ENCODE peak calls at places on chromosomes 13 and 19, in four cellular contexts. C, K, T and U are unnamed samples.

GRCh38 chr19:46902402-46902766 is 41.6 kb downstream of the ARHGAP35 start:
- DNase-seq in C (no peak), K (peak; percentile 26), T (no peak), U (no peak)

GRCh38 chr13:40665061-40665753 is 1.2 kb downstream of the FOXO1 start:
- DNase-seq in C (peak; percentile 45), K (peak; percentile 53), T (peak; percentile 76), U (peak; percentile 17)

GRCh38 chr19:36771275-36772231 is 1.1 kb downstream of the ZNF850 start:
- DNase-seq in C (peak; percentile 6), K (peak; percentile 66), T (peak; percentile 87), U (no peak)

GRCh38 chr19:17248011-17248776 is 2.5 kb upstream of the NR2F6 start:
- DNase-seq in C (no peak), K (peak; percentile 92), T (no peak), U (no peak)

GRCh38 chr19:53631949-53632407 is at the start of gene DPRX:
- DNase-seq in C (no peak), K (no peak), T (no peak), U (no peak)

GRCh38 chr13:99053636-99054233 is 75.9 kb upstream of the DOCK9 start:
- DNase-seq in C (no peak), K (no peak), T (no peak), U (no peak)

GRCh38 chr19:57245959-57246358 is 5.5 kb downstream of the ZNF805 start:
- DNase-seq in C (no peak), K (no peak), T (no peak), U (no peak)

GRCh38 chr19:23716792-23717191 is 29.8 kb upstream of the ZNF675 start:
- DNase-seq in C (no peak), K (no peak), T (no peak), U (no peak)

GRCh38 chr13:48528720-48529119 is 4.2 kb downstream of the RCBTB2 start:
- DNase-seq in C (peak; percentile 2), K (no peak), T (no peak), U (no peak)

GRCh38 chr19:245457-245856 is 45.7 kb downstream of the PLPP2 start:
- DNase-seq in C (no peak), K (no peak), T (no peak), U (no peak)

GRCh38 chr13:64278493-64278892 is 2862.8 kb upstream of the PCDH20 start:
- DNase-seq in C (no peak), K (no peak), T (no peak), U (no peak)

GRCh38 chr19:10690351-10690781 is 10.9 kb upstream of the QTRT1 start:
- DNase-seq in C (no peak), K (no peak), T (peak; percentile 13), U (no peak)

GRCh38 chr13:25046274-25046984 is 49.5 kb upstream of the PABPC3 start:
- DNase-seq in C (no peak), K (no peak), T (no peak), U (no peak)

GRCh38 chr19:40799558-40800338 is 757 bp downstream of the EGLN2 start:
- DNase-seq in C (no peak), K (no peak), T (peak; percentile 89), U (no peak)

GRCh38 chr19:40798223-40798996 is 581 bp upstream of the EGLN2 start:
- DNase-seq in C (peak; percentile 100), K (peak; percentile 100), T (peak; percentile 100), U (peak; percentile 48)

GRCh38 chr19:40798997-40799557 is at the start of gene EGLN2:
- DNase-seq in C (no peak), K (no peak), T (no peak), U (no peak)

GRCh38 chr19:40797166-40797962 is 1.6 kb upstream of the EGLN2 start:
- DNase-seq in C (no peak), K (no peak), T (peak; percentile 52), U (no peak)

DNA sequence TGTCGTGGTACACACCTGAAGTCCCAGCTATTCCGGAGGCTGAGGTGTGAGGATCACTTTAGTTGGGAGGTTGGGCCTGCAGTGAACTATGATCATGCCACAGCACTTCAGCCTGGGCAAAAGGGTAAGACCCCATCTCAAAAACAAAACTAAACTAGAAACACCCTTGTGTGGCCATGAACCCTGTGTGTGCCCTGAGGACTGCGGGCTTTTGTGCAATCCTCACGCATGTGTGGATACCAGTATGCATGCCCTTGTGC is 1.1 kb upstream of the EGLN2 start:
- DNase-seq in C (no peak), K (no peak), T (no peak), U (no peak)
- H3K4me3 ChIP-seq in C (peak overlapping the region; percentile 55), K (no peak overlapping the region), T (no peak overlapping the region), U (peak overlapping the region; percentile 77)

GRCh38 chr19:48661746-48662145 is 11.1 kb downstream of the NTN5 start:
- DNase-seq in C (no peak), K (no peak), T (peak; percentile 50), U (no peak)

GRCh38 chr19:48659768-48660167 is 13.0 kb downstream of the NTN5 start:
- DNase-seq in C (no peak), K (no peak), T (peak; percentile 11), U (no peak)

GRCh38 chr19:48663667-48664066 is 9.2 kb downstream of the NTN5 start:
- DNase-seq in C (no peak), K (no peak), T (no peak), U (no peak)

GRCh38 chr19:48658483-48658882 is 12.5 kb upstream of the CA11 start:
- DNase-seq in C (no peak), K (no peak), T (peak; percentile 6), U (no peak)

DNA sequence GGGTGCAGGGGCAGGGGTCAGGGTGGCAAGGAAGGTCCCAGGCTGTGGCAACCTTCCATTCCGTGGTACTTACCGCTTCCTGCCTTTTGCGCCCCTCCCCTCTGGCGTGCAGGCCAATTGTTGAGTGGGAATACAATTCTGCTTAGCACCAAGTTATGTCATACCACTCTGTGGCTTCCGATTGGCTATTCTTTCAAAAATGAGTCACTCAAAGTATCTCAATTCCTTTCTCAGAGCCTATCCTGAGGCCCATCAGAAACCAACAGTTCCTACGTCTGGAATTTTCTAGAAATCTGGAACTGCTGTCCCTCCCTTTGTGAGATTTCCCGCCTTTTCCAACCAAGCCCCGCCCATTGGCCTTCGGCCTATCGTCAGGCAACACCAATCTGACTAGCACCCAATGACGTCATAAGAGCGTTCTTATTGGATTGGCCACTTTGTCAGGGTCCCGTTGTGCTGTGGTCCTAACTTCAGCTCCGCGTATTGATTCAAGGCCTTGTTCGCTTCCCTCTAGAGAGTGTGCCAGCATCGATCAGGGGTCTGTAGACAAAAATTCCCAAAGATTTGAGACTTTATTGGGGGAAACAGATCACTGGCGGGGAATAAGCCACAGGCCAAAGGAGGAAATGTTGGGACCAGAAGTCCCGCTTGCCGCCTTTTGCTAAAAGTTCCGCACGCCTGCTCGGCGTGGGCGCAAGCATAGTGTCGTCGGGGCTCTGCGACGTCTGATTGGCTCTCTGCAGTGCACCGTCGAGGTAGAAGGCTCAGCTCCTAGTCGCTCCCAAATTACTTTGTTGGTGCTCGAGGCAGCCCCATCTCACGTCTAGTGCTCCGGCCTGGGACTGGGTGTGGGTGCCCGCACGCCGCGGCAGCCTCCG is 11.7 kb downstream of the NTN5 start:
- DNase-seq in C (peak; percentile 85), K (peak; percentile 87), T (peak; percentile 95), U (peak; percentile 90)
- H3K27ac ChIP-seq in C (peak overlapping the region; percentile 44), K (peak overlapping the region; percentile 15), T (no peak overlapping the region), U (peak overlapping the region; percentile 72)

GRCh38 chr19:7676376-7676775 is 514 bp upstream of the MCEMP1 start:
- DNase-seq in C (no peak), K (no peak), T (no peak), U (no peak)

GRCh38 chr19:7672522-7672921 is 3.7 kb downstream of the RETN start:
- DNase-seq in C (no peak), K (no peak), T (no peak), U (no peak)

GRCh38 chr19:7670790-7671189 is 1.9 kb downstream of the RETN start:
- DNase-seq in C (no peak), K (no peak), T (no peak), U (no peak)

GRCh38 chr19:7676854-7677253 is at the start of gene MCEMP1:
- DNase-seq in C (no peak), K (no peak), T (peak; percentile 68), U (no peak)

GRCh38 chr19:7673995-7674667 is 2.8 kb upstream of the MCEMP1 start:
- DNase-seq in C (no peak), K (peak; percentile 52), T (peak; percentile 83), U (no peak)
- H3K27me3 ChIP-seq in C (peaks cover 11% of the 10 kb centered on the region), K (no peaks in the 10 kb centered on the region), T (no peaks in the 10 kb centered on the region), U (no peaks in the 10 kb centered on the region)

GRCh38 chr13:49615844-49616687 is 12.2 kb upstream of the ARL11 start:
- DNase-seq in C (no peak), K (no peak), T (no peak), U (no peak)

GRCh38 chr13:49622174-49622946 is 5.9 kb upstream of the ARL11 start:
- DNase-seq in C (no peak), K (no peak), T (peak; percentile 75), U (no peak)

GRCh38 chr13:49624207-49624606 is 4.1 kb upstream of the ARL11 start:
- DNase-seq in C (no peak), K (no peak), T (no peak), U (no peak)

GRCh38 chr13:49616688-49617065 is 11.6 kb upstream of the ARL11 start:
- DNase-seq in C (no peak), K (no peak), T (no peak), U (no peak)

DNA sequence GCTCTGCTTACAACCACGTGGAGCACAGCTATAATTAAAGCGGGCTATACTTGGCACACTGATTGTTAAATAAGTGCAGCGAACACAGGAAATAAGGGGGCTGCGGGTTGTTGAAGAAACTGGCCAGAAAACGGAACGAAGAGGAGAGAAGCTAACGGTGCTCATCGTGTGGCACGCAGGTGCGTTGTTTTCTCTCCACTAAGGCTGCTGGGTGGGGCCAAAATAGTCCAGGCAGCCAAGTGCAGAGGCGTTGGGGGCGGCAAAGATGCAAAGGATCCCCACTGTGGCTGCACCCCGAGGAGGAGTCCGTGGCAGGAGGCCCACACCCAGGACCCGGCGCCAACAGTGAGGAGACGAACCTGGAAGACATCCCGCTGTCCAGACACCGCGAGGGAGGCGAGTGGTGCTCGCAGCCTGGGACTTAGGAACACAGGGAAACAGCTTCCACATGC is 8.1 kb upstream of the ARL11 start:
- DNase-seq in C (no peak), K (no peak), T (peak; percentile 61), U (no peak)
- H3K4me3 ChIP-seq in C (no peak overlapping the region), K (no peak overlapping the region), T (peak overlapping the region; percentile 1), U (no peak overlapping the region)

GRCh38 chr19:1507192-1507660 is 5.6 kb downstream of the ADAMTSL5 start:
- DNase-seq in C (no peak), K (no peak), T (no peak), U (no peak)
- H3K27ac ChIP-seq in C (peak overlapping the region; percentile 21), K (peak overlapping the region; percentile 80), T (no peak overlapping the region), U (peak overlapping the region; percentile 66)

DNA sequence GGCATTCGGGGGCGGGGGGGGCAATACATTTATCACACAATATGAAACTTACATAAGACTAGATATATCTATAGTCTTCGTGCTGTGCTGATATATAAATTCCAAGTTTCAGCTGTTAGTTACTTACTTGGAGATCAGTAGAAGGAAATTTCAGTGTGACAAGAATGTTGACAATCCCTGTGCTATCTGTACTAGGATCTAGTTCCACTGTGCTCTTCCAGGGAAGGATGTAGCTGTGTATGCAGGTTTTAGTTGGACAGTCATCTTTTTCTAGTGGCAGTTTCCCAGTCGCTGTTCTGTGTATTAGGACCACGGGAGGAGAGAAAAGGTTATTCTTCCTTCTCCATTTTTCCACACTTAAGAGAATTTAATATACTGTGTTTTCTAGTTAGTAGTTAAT is 3.2 kb upstream of the TRIM13 start:
- DNase-seq in C (no peak), K (no peak), T (no peak), U (no peak)
- H3K27me3 ChIP-seq in C (no peaks in the 10 kb centered on the region), K (no peaks in the 10 kb centered on the region), T (no peaks in the 10 kb centered on the region), U (no peaks in the 10 kb centered on the region)